ENCODE peak calls at places on chromosomes 4 and X, in five cellular contexts. I is HCT116, X is IMR-90, B is HL-60, P is skeletal muscle cell. O is an unnamed sample.

GRCh38 chr4:38846015-38846414 is 10.6 kb downstream of the TLR6 start:
- DNase-seq in I (no peak), X (no peak), B (no peak), P (no peak), O (no peak)

GRCh38 chr4:123083612-123084011 is 161.2 kb upstream of the NUDT6 start:
- DNase-seq in I (no peak), X (no peak), B (no peak), P (no peak), O (no peak)

GRCh38 chr4:7423801-7424552 is 10.8 kb downstream of the PSAPL1 start:
- DNase-seq in I (no peak), X (no peak), B (no peak), P (no peak), O (no peak)

GRCh38 chr4:89797117-89797516 is 39.8 kb downstream of the SNCA start:
- DNase-seq in I (no peak), X (peak), B (no peak), P (peak), O (peak)

GRCh38 chr4:182449960-182450359 is 206.8 kb downstream of the TENM3 start:
- DNase-seq in I (no peak), X (no peak), B (no peak), P (no peak), O (no peak)

GRCh38 chr4:160772668-160773067 is 1391.1 kb downstream of the FSTL5 start:
- DNase-seq in I (no peak), X (no peak), B (no peak), P (no peak), O (no peak)

GRCh38 chr4:137129471-137130244 is 402.6 kb downstream of the PCDH18 start:
- DNase-seq in I (no peak), X (peak), B (no peak), P (peak), O (peak)

GRCh38 chr4:73947239-73947985 is 34.4 kb downstream of the PF4 start:
- DNase-seq in I (no peak), X (no peak), B (no peak), P (no peak), O (no peak)

GRCh38 chr4:153146031-153146430 is 58.2 kb upstream of the TRIM2 start:
- DNase-seq in I (no peak), X (no peak), B (no peak), P (no peak), O (no peak)

GRCh38 chr4:118282692-118283091 is 70.1 kb downstream of the PRSS12 start:
- DNase-seq in I (no peak), X (peak), B (peak), P (peak), O (no peak)

GRCh38 chr4:89538171-89538570 is 230.6 kb upstream of the GPRIN3 start:
- DNase-seq in I (no peak), X (no peak), B (no peak), P (no peak), O (no peak)

GRCh38 chrX:119734897-119735339 is 23.5 kb upstream of the SOWAHD start:
- DNase-seq in I (no peak), X (no peak), B (peak), P (no peak), O (no peak)

GRCh38 chr4:13547563-13548041 is 3.3 kb upstream of the NKX3-2 start:
- DNase-seq in I (no peak), X (no peak), B (no peak), P (no peak), O (no peak)

GRCh38 chrX:118626346-118626745 is 101.1 kb upstream of the IL13RA1 start:
- DNase-seq in I (no peak), X (no peak), B (no peak), P (no peak), O (no peak)

GRCh38 chr4:140286503-140286902 is 86.9 kb upstream of the SCOC start:
- DNase-seq in I (no peak), X (no peak), B (no peak), P (no peak), O (no peak)

GRCh38 chr4:83639849-83640493 is 104.1 kb downstream of the GPAT3 start:
- DNase-seq in I (peak), X (peak), B (peak), P (peak), O (peak)

GRCh38 chrX:138711399-138712347 is at the start of gene FGF13:
- DNase-seq in I (no peak), X (no peak), B (no peak), P (no peak), O (no peak)

GRCh38 chrX:41384041-41384705 is 50.2 kb downstream of the DDX3X start:
- DNase-seq in I (peak), X (peak), B (peak), P (peak), O (peak)

GRCh38 chr4:3330682-3331081 is 37.9 kb downstream of the RGS12 start:
- DNase-seq in I (no peak), X (no peak), B (peak), P (no peak), O (no peak)

GRCh38 chrX:45840411-45840950 is 639.8 kb upstream of the DIPK2B start:
- DNase-seq in I (no peak), X (no peak), B (no peak), P (no peak), O (no peak)

GRCh38 chr4:115260195-115260594 is 146.8 kb upstream of the NDST4 start:
- DNase-seq in I (no peak), X (no peak), B (no peak), P (no peak), O (no peak)

GRCh38 chr4:88522702-88523324 is 763 bp downstream of the PYURF start:
- DNase-seq in I (no peak), X (peak), B (peak), P (no peak), O (no peak)

GRCh38 chrX:101759000-101759399 is 99.3 kb upstream of the ARMCX2 start:
- DNase-seq in I (peak), X (peak), B (peak), P (no peak), O (peak)

GRCh38 chrX:12956704-12957541 is 18.0 kb upstream of the TMSB4X start:
- DNase-seq in I (peak), X (peak), B (peak), P (no peak), O (no peak)

GRCh38 chrX:136059350-136059749 is 74.1 kb downstream of the SLC9A6 start:
- DNase-seq in I (no peak), X (no peak), B (no peak), P (no peak), O (no peak)

GRCh38 chr4:140937866-140938265 is 181.7 kb upstream of the TBC1D9 start:
- DNase-seq in I (no peak), X (peak), B (no peak), P (no peak), O (peak)

GRCh38 chr4:151797131-151797530 is 36.3 kb upstream of the GATB start:
- DNase-seq in I (no peak), X (no peak), B (no peak), P (no peak), O (no peak)

GRCh38 chrX:42269186-42269585 is 345.8 kb upstream of the CASK start:
- DNase-seq in I (no peak), X (peak), B (no peak), P (peak), O (no peak)

GRCh38 chr4:156885374-156885773 is 86.2 kb downstream of the PDGFC start:
- DNase-seq in I (no peak), X (no peak), B (no peak), P (no peak), O (no peak)

GRCh38 chr4:156888762-156889161 is 82.8 kb downstream of the PDGFC start:
- DNase-seq in I (no peak), X (peak), B (no peak), P (peak), O (no peak)

GRCh38 chr4:156889616-156890594 is 81.7 kb downstream of the PDGFC start:
- DNase-seq in I (no peak), X (peak), B (no peak), P (peak), O (no peak)

DNA sequence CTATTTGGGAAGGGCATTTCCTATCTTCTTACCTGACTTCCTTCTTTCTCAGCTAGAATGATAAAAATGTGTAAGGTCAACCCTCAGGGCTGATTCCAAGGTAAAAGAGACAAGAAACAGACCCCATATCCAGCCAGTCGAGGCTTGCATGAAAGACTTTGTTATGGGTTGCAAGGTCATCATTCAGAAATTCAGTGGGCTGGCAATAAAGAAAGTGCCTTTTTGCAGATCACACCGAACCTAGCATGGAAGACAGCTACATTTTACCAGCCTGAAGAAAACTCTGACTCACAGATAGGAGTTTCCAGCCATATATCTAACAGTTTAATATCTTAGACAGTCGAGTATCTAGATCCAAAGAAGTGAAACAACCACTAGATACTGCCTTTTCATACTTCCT is 87.4 kb downstream of the PDGFC start:
- DNase-seq in I (no peak), X (no peak), B (no peak), P (no peak), O (no peak)
- H3K4me3 ChIP-seq in I (no peak), X (no peak), B (no peak), P (no peak), O (no peak)

GRCh38 chr4:145566086-145566708 is 53.0 kb upstream of the MMAA start:
- DNase-seq in I (no peak), X (no peak), B (no peak), P (no peak), O (no peak)
- H3K4me3 ChIP-seq in I (no peak), X (no peak), B (no peak), P (no peak), O (no peak)

GRCh38 chrX:126552313-126553022 is at the start of gene DCAF12L1:
- DNase-seq in I (no peak), X (no peak), B (no peak), P (no peak), O (no peak)
- H3K4me3 ChIP-seq in I (no peak), X (no peak), B (no peak), P (no peak), O (no peak)

GRCh38 chrX:69613946-69614345 is 2.0 kb upstream of the EDA start:
- DNase-seq in I (no peak), X (no peak), B (no peak), P (no peak), O (no peak)

GRCh38 chrX:69616520-69617203 is 749 bp downstream of the EDA start:
- DNase-seq in I (no peak), X (no peak), B (no peak), P (no peak), O (no peak)

GRCh38 chrX:69614896-69615295 is 1.0 kb upstream of the EDA start:
- DNase-seq in I (no peak), X (no peak), B (no peak), P (no peak), O (no peak)

GRCh38 chrX:69615323-69615722 is 590 bp upstream of the EDA start:
- DNase-seq in I (no peak), X (no peak), B (no peak), P (no peak), O (no peak)

DNA sequence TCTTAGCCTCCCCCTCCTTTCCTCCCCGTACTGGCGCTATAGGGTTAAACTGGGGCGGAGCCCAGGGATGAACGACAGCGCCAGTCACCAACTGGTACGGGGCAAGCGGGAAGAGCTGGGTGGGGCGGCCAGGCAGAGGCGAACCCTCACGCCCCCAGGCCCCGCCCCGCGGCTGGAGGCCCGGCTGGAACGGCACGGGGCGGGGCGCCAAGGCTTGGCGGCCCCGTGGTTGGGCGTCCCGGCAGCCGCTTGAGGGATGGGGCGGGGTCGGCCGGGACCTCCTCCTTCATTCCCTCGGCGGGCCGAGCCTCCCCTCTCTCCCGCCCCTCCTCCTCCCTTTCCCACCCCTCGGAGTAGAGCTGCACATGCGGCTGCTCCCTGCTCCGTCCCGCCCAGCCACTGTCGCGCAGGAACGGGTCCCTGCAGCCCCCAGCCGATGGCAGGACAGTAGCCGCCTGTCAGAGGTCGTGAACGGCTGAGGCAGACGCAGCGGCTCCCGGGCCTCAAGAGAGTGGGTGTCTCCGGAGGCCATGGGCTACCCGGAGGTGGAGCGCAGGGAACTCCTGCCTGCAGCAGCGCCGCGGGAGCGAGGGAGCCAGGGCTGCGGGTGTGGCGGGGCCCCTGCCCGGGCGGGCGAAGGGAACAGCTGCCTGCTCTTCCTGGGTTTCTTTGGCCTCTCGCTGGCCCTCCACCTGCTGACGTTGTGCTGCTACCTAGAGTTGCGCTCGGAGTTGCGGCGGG is at the start of gene EDA:
- DNase-seq in I (peak), X (peak), B (peak), P (peak), O (no peak)
- H3K4me3 ChIP-seq in I (peak), X (peak), B (peak), P (peak), O (no peak)

DNA sequence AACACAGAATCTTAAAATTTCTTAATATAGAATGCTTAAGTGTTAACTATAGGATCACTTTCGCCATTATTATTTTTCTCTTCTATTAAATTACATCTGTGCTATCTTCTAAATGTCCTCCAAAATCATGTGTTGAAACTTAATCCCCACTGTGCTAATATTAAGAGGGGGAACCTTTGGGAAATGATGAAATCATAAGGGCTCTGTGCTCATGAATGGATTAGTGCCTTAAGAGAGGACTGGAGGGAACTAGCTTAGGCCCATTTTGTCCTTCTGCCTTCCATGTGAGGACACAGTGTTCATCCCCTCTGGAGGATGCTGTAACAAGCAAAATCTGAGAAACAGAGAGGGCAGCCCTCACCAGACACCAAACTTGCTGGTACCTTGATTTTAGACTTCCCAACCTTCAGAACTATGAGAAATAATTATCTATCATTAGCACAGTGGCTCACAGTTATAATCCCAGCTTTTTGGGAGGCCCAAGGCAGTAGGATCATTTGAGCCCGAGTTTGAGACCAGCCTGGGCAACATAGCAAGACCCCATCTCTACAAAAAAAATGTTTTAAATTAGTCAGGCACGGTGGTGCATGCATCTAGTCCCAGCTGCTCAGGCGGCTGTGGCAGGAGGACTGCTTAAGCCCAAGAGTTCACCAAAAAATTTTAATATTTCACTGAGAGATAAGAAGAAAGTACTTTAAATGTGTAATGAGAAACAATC is 26.3 kb downstream of the KLHL8 start:
- DNase-seq in I (no peak), X (no peak), B (no peak), P (no peak), O (no peak)
- H3K4me3 ChIP-seq in I (no peak), X (no peak), B (no peak), P (no peak), O (no peak)

DNA sequence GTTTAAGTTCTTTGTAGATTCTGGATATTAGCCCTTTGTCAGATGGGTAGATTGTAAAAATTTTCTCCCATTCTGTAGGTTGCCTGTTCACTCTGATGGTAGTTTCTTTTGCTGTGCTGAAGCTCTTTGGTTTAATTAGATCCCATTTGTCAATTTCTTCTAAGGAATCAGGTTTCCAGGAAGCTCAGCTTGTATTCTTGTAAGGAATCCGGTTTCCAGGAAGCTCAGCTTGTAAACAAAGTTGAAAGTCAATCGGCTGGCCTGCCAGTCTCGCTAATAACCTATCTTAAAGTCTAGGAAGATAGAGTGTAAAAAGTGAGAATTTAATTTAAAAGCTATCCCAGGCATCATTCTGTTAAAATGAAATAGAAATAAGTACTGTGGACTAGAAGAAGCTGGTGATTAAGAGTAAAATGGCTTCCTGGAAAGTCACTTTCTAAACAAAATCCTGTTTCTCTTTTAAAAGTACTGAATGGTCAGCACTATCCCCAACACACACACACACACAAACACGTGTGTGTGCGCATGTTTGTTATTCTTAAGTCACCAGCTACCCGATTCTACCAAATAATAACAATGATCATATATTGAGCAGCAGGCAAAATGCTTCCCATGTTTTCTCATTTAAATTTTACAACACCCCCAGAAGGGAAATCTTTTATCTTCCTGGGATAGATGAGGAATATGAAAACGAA is 171.7 kb downstream of the PAPSS1 start:
- DNase-seq in I (no peak), X (peak), B (no peak), P (no peak), O (peak)
- H3K4me3 ChIP-seq in I (no peak), X (no peak), B (no peak), P (no peak), O (no peak)